ENCODE peak calls at places on chromosomes 11 and 22, in six cellular contexts. N, J, I, Q, E and M are unnamed samples.

GRCh38 chr11:117915219-117915618 is 14.0 kb downstream of the TMPRSS13 start:
- DNase-seq in E (no peak), Q (no peak), I (peak), N (no peak), J (no peak), M (peak)

GRCh38 chr11:117907276-117908110 is 21.7 kb downstream of the TMPRSS13 start:
- DNase-seq in J (peak), E (peak), Q (peak), I (peak), N (peak), M (peak)

GRCh38 chr11:120660024-120660565 is 148.5 kb downstream of the GRIK4 start:
- DNase-seq in Q (no peak), E (no peak), I (no peak), N (peak), J (no peak), M (no peak)

GRCh38 chr11:118687906-118688305 is 8.5 kb upstream of the TREH start:
- DNase-seq in I (no peak), Q (no peak), N (no peak), J (no peak), E (no peak), M (no peak)

GRCh38 chr22:25849514-25849913 is 107.5 kb downstream of the MYO18B start:
- DNase-seq in Q (no peak), E (no peak), J (no peak), N (no peak), I (no peak), M (no peak)

GRCh38 chr11:96242191-96242845 is 100.7 kb downstream of the MAML2 start:
- DNase-seq in Q (no peak), N (no peak), I (no peak), J (no peak), E (no peak), M (no peak)

GRCh38 chr11:39374963-39375698 is 2084.3 kb downstream of the LRRC4C start:
- DNase-seq in Q (no peak), I (no peak), N (peak), J (no peak), E (no peak), M (no peak)

GRCh38 chr11:10646956-10647355 is 46.6 kb downstream of the IRAG1 start:
- DNase-seq in I (no peak), J (no peak), Q (no peak), E (no peak), N (no peak), M (no peak)

GRCh38 chr11:5891216-5891800 is 1.7 kb upstream of the OR52E5 start:
- DNase-seq in N (peak), Q (no peak), I (no peak), J (no peak), E (no peak), M (no peak)

GRCh38 chr22:23216331-23217170 is 36.2 kb downstream of the BCR start:
- DNase-seq in I (peak), N (no peak), J (peak), Q (no peak), E (peak), M (no peak)

GRCh38 chr11:85737738-85738137 is 51.7 kb upstream of the CCDC89 start:
- DNase-seq in J (peak), Q (no peak), E (no peak), I (no peak), N (no peak), M (no peak)

GRCh38 chr11:7351228-7351627 is 99.5 kb downstream of the SYT9 start:
- DNase-seq in N (no peak), J (no peak), Q (no peak), E (no peak), I (no peak), M (no peak)

GRCh38 chr11:62444271-62444833 is 25.5 kb downstream of the SCGB1A1 start:
- DNase-seq in Q (peak), E (no peak), I (no peak), J (peak), N (no peak), M (peak)

GRCh38 chr11:12702999-12703453 is 28.8 kb downstream of the TEAD1 start:
- DNase-seq in N (no peak), I (no peak), E (no peak), Q (no peak), J (no peak), M (no peak)

GRCh38 chr11:78039919-78040671 is 17.0 kb upstream of the KCTD14 start:
- DNase-seq in I (no peak), E (no peak), N (no peak), J (no peak), Q (peak), M (peak)

GRCh38 chr11:35006389-35007128 is 90.1 kb downstream of the PDHX start:
- DNase-seq in N (no peak), E (no peak), Q (no peak), J (no peak), I (no peak), M (no peak)

GRCh38 chr11:93493252-93493897 is 49.8 kb downstream of the SMCO4 start:
- DNase-seq in J (no peak), Q (peak), I (no peak), N (no peak), E (no peak), M (no peak)

GRCh38 chr11:73040046-73040445 is 102.1 kb downstream of the FCHSD2 start:
- DNase-seq in Q (no peak), E (no peak), I (no peak), N (peak), J (no peak), M (no peak)

GRCh38 chr22:19253143-19253542 is 38.4 kb downstream of the CLTCL1 start:
- DNase-seq in N (no peak), E (no peak), Q (no peak), I (no peak), J (no peak), M (no peak)

GRCh38 chr11:67033661-67034166 is 10.8 kb downstream of the SYT12 start:
- DNase-seq in N (no peak), J (no peak), E (no peak), I (no peak), Q (no peak), M (no peak)

GRCh38 chr22:38832005-38832978 is 11.5 kb downstream of the NPTXR start:
- DNase-seq in N (no peak), I (no peak), J (no peak), E (no peak), Q (no peak), M (peak)

GRCh38 chr22:36329217-36330078 is 58.3 kb downstream of the MYH9 start:
- DNase-seq in J (peak), I (peak), Q (peak), E (peak), N (peak), M (no peak)